ENCODE peak calls at places on chromosomes 7 and 10, in ten cellular contexts. I is tibial nerve, U is cardiac septum, H is psoas muscle, Z is NCI-H1092, K is PC-3, F is body of pancreas, M is GM13977, A is GOT3, Y is transverse colon. W is an unnamed sample.

GRCh38 chr10:89702121-89702480 is 711 bp downstream of the KIF20B start:
- DNase-seq in F (no peak), A (no peak), Z (no peak), I (no peak), Y (no peak), K (peak; percentile 7), H (no peak), U (no peak), M (no peak), W (peak; percentile 38)

GRCh38 chr10:4883079-4883739 is 57.2 kb downstream of the AKR1E2 start:
- DNase-seq in Y (no peak), A (no peak), H (no peak), Z (no peak), M (no peak), F (no peak), U (no peak), K (peak; percentile 46), I (no peak), W (peak; percentile 47)

GRCh38 chr7:99267530-99268360 is 4.9 kb upstream of the MYH16 start:
- DNase-seq in Y (no peak), K (peak; percentile 92), F (peak; percentile 78), U (no peak), H (no peak), A (no peak), I (no peak), M (no peak), Z (no peak), W (peak; percentile 97)

GRCh38 chr10:93346712-93347111 is 135.4 kb downstream of the MYOF start:
- DNase-seq in A (no peak), M (no peak), Y (no peak), K (no peak), U (no peak), F (no peak), I (no peak), H (no peak), Z (no peak), W (peak; percentile 14)

GRCh38 chr10:129525408-129525807 is 58.4 kb downstream of the MGMT start:
- DNase-seq in Y (no peak), K (no peak), I (no peak), Z (no peak), F (peak; percentile 46), A (no peak), U (no peak), H (no peak), M (no peak), W (peak; percentile 67)

GRCh38 chr7:47846117-47846836 is 102.0 kb downstream of the PKD1L1 start:
- DNase-seq in M (no peak), K (peak; percentile 93), I (no peak), Z (no peak), F (no peak), U (no peak), H (no peak), Y (no peak), A (no peak), W (peak; percentile 67)

GRCh38 chr10:104327745-104328635 is 10.3 kb downstream of the ITPRIP start:
- DNase-seq in M (no peak), H (peak; percentile 66), Y (no peak), A (no peak), I (no peak), Z (no peak), F (peak; percentile 42), U (peak; percentile 82), K (peak; percentile 80), W (peak; percentile 41)

GRCh38 chr7:151415375-151416112 is 5.7 kb upstream of the WDR86 start:
- DNase-seq in Y (no peak), I (no peak), Z (peak; percentile 51), A (no peak), F (peak; percentile 45), K (no peak), U (no peak), H (no peak), M (no peak), W (no peak)

GRCh38 chr7:1669486-1669951 is 558 bp upstream of the ELFN1 start:
- DNase-seq in Z (no peak), K (no peak), I (no peak), U (peak; percentile 62), M (peak; percentile 62), A (no peak), F (no peak), H (no peak), Y (no peak), W (no peak)

GRCh38 chr10:10730644-10731043 is 287.0 kb upstream of the CELF2 start:
- DNase-seq in F (no peak), Z (no peak), K (no peak), I (no peak), M (no peak), A (no peak), Y (no peak), U (peak; percentile 78), H (no peak), W (no peak)

GRCh38 chr7:149476791-149477190 is 15.9 kb upstream of the ZNF777 start:
- DNase-seq in K (no peak), F (no peak), I (no peak), Y (no peak), U (no peak), Z (no peak), M (no peak), A (no peak), H (no peak), W (no peak)

GRCh38 chr10:132679217-132679595 is 106.7 kb downstream of the NKX6-2 start:
- DNase-seq in Y (no peak), M (no peak), Z (no peak), A (no peak), U (peak; percentile 63), H (peak; percentile 2), F (peak; percentile 9), K (no peak), I (no peak), W (no peak)

GRCh38 chr10:3784510-3785250 is at the start of gene KLF6:
- DNase-seq in U (peak; percentile 83), Y (peak; percentile 40), H (peak; percentile 70), A (no peak), Z (no peak), F (peak; percentile 72), I (no peak), M (peak; percentile 51), K (no peak), W (peak; percentile 57)

GRCh38 chr10:121702351-121703320 is 104.4 kb upstream of the FGFR2 start:
- DNase-seq in K (peak; percentile 41), Z (no peak), H (no peak), A (no peak), M (no peak), Y (no peak), U (no peak), I (no peak), F (no peak), W (peak; percentile 86)

GRCh38 chr10:4506087-4506486 is 319.9 kb upstream of the AKR1E2 start:
- DNase-seq in K (no peak), U (no peak), Y (no peak), Z (no peak), F (no peak), M (no peak), H (no peak), A (no peak), I (no peak), W (peak; percentile 13)

GRCh38 chr7:20310963-20311742 is 19.5 kb upstream of the ITGB8 start:
- DNase-seq in Z (peak; percentile 9), I (peak; percentile 30), M (no peak), A (no peak), H (no peak), Y (no peak), F (no peak), U (no peak), K (peak; percentile 81), W (peak; percentile 79)

GRCh38 chr7:157952050-157952667 is 615.4 kb downstream of the DNAJB6 start:
- DNase-seq in I (no peak), F (no peak), K (no peak), H (no peak), Z (no peak), Y (no peak), A (no peak), M (no peak), U (peak; percentile 71), W (no peak)

GRCh38 chr10:127041561-127041960 is 136.3 kb downstream of the DOCK1 start:
- DNase-seq in M (no peak), H (no peak), A (no peak), I (no peak), U (no peak), K (peak; percentile 76), F (no peak), Z (no peak), Y (no peak), W (no peak)

GRCh38 chr7:148982596-148983219 is 45.6 kb downstream of the PDIA4 start:
- DNase-seq in U (no peak), Y (no peak), K (peak; percentile 18), A (no peak), I (no peak), F (no peak), Z (no peak), H (no peak), M (no peak), W (peak; percentile 34)

GRCh38 chr7:74454059-74454947 is 597 bp downstream of the GTF2IRD1 start:
- DNase-seq in U (no peak), K (no peak), Z (no peak), I (no peak), F (peak; percentile 47), H (peak; percentile 49), Y (no peak), A (no peak), M (peak; percentile 57), W (no peak)

GRCh38 chr10:119341236-119342016 is 134.1 kb downstream of the GRK5 start:
- DNase-seq in Z (no peak), F (no peak), I (no peak), M (peak; percentile 60), Y (no peak), A (no peak), K (peak; percentile 39), U (no peak), H (no peak), W (peak; percentile 82)

GRCh38 chr10:48821692-48822091 is 117.9 kb downstream of the LRRC18 start:
- DNase-seq in U (no peak), M (no peak), A (no peak), F (no peak), I (no peak), K (no peak), Y (no peak), H (no peak), Z (no peak), W (peak; percentile 98)

W was measured in kidney tubule cell.